ENCODE peak calls at places on chromosomes 4 and X, in eight cellular contexts. I is lung, C is kidney glomerular epithelial cell, B is upper lobe of left lung, S is aorta, O is brain microvascular endothelial cell, Y is pancreas, E is NB4. L is an unnamed sample.
A peak's percentile ranks its signal among the peaks of the same experiment; 100 is the strongest.

GRCh38 chrX:153438522-153438921 is 7.3 kb downstream of the TREX2 start:
- DNase-seq in I (no peak), C (peak; percentile 11), B (no peak), S (peak; percentile 15), O (no peak), Y (no peak), E (peak; percentile 49), L (peak; percentile 6)

GRCh38 chr4:155742310-155743015 is 16.4 kb upstream of the GUCY1B1 start:
- DNase-seq in I (no peak), C (no peak), B (no peak), S (no peak), O (no peak), Y (no peak), E (no peak), L (no peak)

GRCh38 chr4:85500110-85500867 is 25.3 kb downstream of the ARHGAP24 start:
- DNase-seq in I (no peak), C (no peak), B (no peak), S (no peak), O (no peak), Y (no peak), E (no peak), L (no peak)

GRCh38 chr4:124018383-124019317 is 622.1 kb downstream of the SPRY1 start:
- DNase-seq in I (peak; percentile 42), C (peak; percentile 51), B (peak; percentile 37), S (no peak), O (peak; percentile 18), Y (peak; percentile 19), E (peak; percentile 12), L (no peak)

GRCh38 chr4:101855239-101855638 is 64.7 kb downstream of the BANK1 start:
- DNase-seq in I (no peak), C (no peak), B (no peak), S (no peak), O (no peak), Y (no peak), E (no peak), L (no peak)

GRCh38 chr4:186148335-186148975 is 42.9 kb upstream of the CYP4V2 start:
- DNase-seq in I (no peak), C (peak; percentile 37), B (no peak), S (no peak), O (no peak), Y (no peak), E (no peak), L (no peak)

GRCh38 chrX:42930951-42931350 is 153.0 kb upstream of the PPP1R2C start:
- DNase-seq in I (no peak), C (peak; percentile 22), B (no peak), S (no peak), O (no peak), Y (no peak), E (no peak), L (no peak)

GRCh38 chrX:100413231-100413630 is 3.2 kb upstream of the PCDH19 start:
- DNase-seq in I (no peak), C (no peak), B (no peak), S (no peak), O (peak; percentile 27), Y (peak; percentile 39), E (peak; percentile 56), L (peak; percentile 27)

GRCh38 chr4:168551211-168551610 is 54.4 kb downstream of the PALLD start:
- DNase-seq in I (no peak), C (peak; percentile 71), B (no peak), S (no peak), O (no peak), Y (no peak), E (no peak), L (no peak)

GRCh38 chrX:7019555-7019954 is 128.0 kb upstream of the STS start:
- DNase-seq in I (no peak), C (no peak), B (no peak), S (no peak), O (no peak), Y (no peak), E (peak; percentile 28), L (no peak)

GRCh38 chr4:164748375-164748774 is 5.6 kb upstream of the SMIM31 start:
- DNase-seq in I (no peak), C (peak; percentile 67), B (no peak), S (no peak), O (no peak), Y (no peak), E (peak; percentile 16), L (peak; percentile 3)

GRCh38 chrX:8688776-8689175 is 43.2 kb downstream of the ANOS1 start:
- DNase-seq in I (no peak), C (no peak), B (no peak), S (no peak), O (no peak), Y (no peak), E (no peak), L (no peak)

GRCh38 chr4:184329235-184330007 is 111.7 kb upstream of the ENPP6 start:
- DNase-seq in I (no peak), C (peak; percentile 53), B (no peak), S (no peak), O (no peak), Y (no peak), E (no peak), L (no peak)

GRCh38 chr4:2324891-2325290 is 63.0 kb upstream of the MXD4 start:
- DNase-seq in I (no peak), C (no peak), B (no peak), S (no peak), O (no peak), Y (no peak), E (no peak), L (no peak)

GRCh38 chrX:109687903-109688302 is 45.2 kb downstream of the ACSL4 start:
- DNase-seq in I (no peak), C (no peak), B (no peak), S (no peak), O (no peak), Y (no peak), E (no peak), L (no peak)

GRCh38 chrX:151073767-151074166 is 90.6 kb downstream of the HMGB3 start:
- DNase-seq in I (no peak), C (no peak), B (no peak), S (no peak), O (no peak), Y (no peak), E (no peak), L (no peak)

GRCh38 chr4:73021634-73022033 is 47.9 kb downstream of the COX18 start:
- DNase-seq in I (no peak), C (peak; percentile 50), B (no peak), S (no peak), O (peak; percentile 54), Y (no peak), E (peak; percentile 46), L (peak; percentile 31)

GRCh38 chrX:24525455-24525854 is 60.4 kb downstream of the PDK3 start:
- DNase-seq in I (no peak), C (no peak), B (no peak), S (no peak), O (no peak), Y (no peak), E (no peak), L (no peak)

GRCh38 chr4:78764498-78764961 is 11.6 kb upstream of the BMP2K start:
- DNase-seq in I (no peak), C (no peak), B (no peak), S (no peak), O (peak; percentile 81), Y (no peak), E (no peak), L (no peak)

GRCh38 chr4:74540193-74540592 is 95.3 kb downstream of the AREG start:
- DNase-seq in I (no peak), C (peak; percentile 42), B (no peak), S (no peak), O (no peak), Y (no peak), E (no peak), L (no peak)

GRCh38 chr4:136731025-136731424 is 801.3 kb downstream of the PCDH18 start:
- DNase-seq in I (no peak), C (no peak), B (no peak), S (no peak), O (no peak), Y (no peak), E (no peak), L (no peak)

GRCh38 chrX:121802881-121803412 is 755.5 kb downstream of the GLUD2 start:
- DNase-seq in I (no peak), C (no peak), B (no peak), S (no peak), O (no peak), Y (no peak), E (no peak), L (no peak)

GRCh38 chr4:39320381-39321115 is 45.6 kb downstream of the RFC1 start:
- DNase-seq in I (no peak), C (peak; percentile 26), B (no peak), S (no peak), O (peak; percentile 29), Y (no peak), E (no peak), L (no peak)

GRCh38 chr4:33873791-33874190 is 2370.5 kb downstream of the ARAP2 start:
- DNase-seq in I (no peak), C (no peak), B (no peak), S (no peak), O (no peak), Y (no peak), E (no peak), L (no peak)

GRCh38 chr4:114941522-114941921 is 171.9 kb downstream of the NDST4 start:
- DNase-seq in I (no peak), C (no peak), B (no peak), S (no peak), O (no peak), Y (no peak), E (no peak), L (no peak)

GRCh38 chr4:82360298-82361177 is 13.3 kb downstream of the HNRNPD start:
- DNase-seq in I (no peak), C (peak; percentile 40), B (no peak), S (no peak), O (no peak), Y (no peak), E (peak; percentile 57), L (peak; percentile 30)

GRCh38 chr4:6277935-6278800 is 8.5 kb downstream of the WFS1 start:
- DNase-seq in I (no peak), C (no peak), B (no peak), S (no peak), O (no peak), Y (no peak), E (no peak), L (no peak)

GRCh38 chr4:8502836-8503585 is 62.4 kb downstream of the TRMT44 start:
- DNase-seq in I (no peak), C (peak; percentile 42), B (no peak), S (no peak), O (no peak), Y (no peak), E (no peak), L (peak; percentile 9)

GRCh38 chrX:140733766-140734342 is 24.3 kb downstream of the LINC00632 start:
- DNase-seq in I (no peak), C (peak; percentile 4), B (no peak), S (no peak), O (peak; percentile 25), Y (peak; percentile 25), E (peak; percentile 58), L (peak; percentile 35)

GRCh38 chr4:121243476-121243875 is 79.4 kb upstream of the TNIP3 start:
- DNase-seq in I (no peak), C (no peak), B (no peak), S (no peak), O (no peak), Y (no peak), E (no peak), L (no peak)

GRCh38 chr4:36172650-36173049 is 71.7 kb downstream of the ARAP2 start:
- DNase-seq in I (no peak), C (no peak), B (no peak), S (no peak), O (no peak), Y (peak; percentile 18), E (no peak), L (peak; percentile 53)

GRCh38 chr4:73918058-73918457 is 48.9 kb downstream of the CXCL1 start:
- DNase-seq in I (no peak), C (no peak), B (no peak), S (no peak), O (no peak), Y (no peak), E (no peak), L (no peak)

GRCh38 chr4:120858776-120859175 is 63.8 kb downstream of the PRDM5 start:
- DNase-seq in I (no peak), C (no peak), B (no peak), S (no peak), O (no peak), Y (no peak), E (no peak), L (no peak)

L was measured in NCI-H446.